ENCODE peak calls at places on chromosome 2, in five cellular contexts. One of them, this sample, is unnamed.

GRCh38 chr2:118032169-118033013 is 18.5 kb upstream of the CCDC93 start:
- DNase-seq in HCT116: no peak
- DNase-seq in activated CD4-positive, alpha-beta T cell treated with anti-CD3 and anti-CD28 coated beads, Interleukin-2, amount 10 ng/mL, durations not matched to agents 7 days and 5 days: peak
- DNase-seq in dermis microvascular lymphatic vessel endothelial cell: peak
- DNase-seq in fibroblast of pulmonary artery: peak
- DNase-seq in this sample: peak

GRCh38 chr2:758073-758820 is 81.0 kb upstream of the TMEM18 start:
- DNase-seq in fibroblast of pulmonary artery: no peak
- DNase-seq in dermis microvascular lymphatic vessel endothelial cell: no peak
- DNase-seq in HCT116: no peak
- DNase-seq in activated CD4-positive, alpha-beta T cell treated with anti-CD3 and anti-CD28 coated beads, Interleukin-2, amount 10 ng/mL, durations not matched to agents 7 days and 5 days: no peak
- DNase-seq in this sample: no peak

GRCh38 chr2:20594048-20594750 is 56.7 kb downstream of the HS1BP3 start:
- DNase-seq in dermis microvascular lymphatic vessel endothelial cell: no peak
- DNase-seq in activated CD4-positive, alpha-beta T cell treated with anti-CD3 and anti-CD28 coated beads, Interleukin-2, amount 10 ng/mL, durations not matched to agents 7 days and 5 days: no peak
- DNase-seq in fibroblast of pulmonary artery: no peak
- DNase-seq in HCT116: no peak
- DNase-seq in this sample: no peak

GRCh38 chr2:239854596-239854995 is 170.5 kb downstream of the NDUFA10 start:
- DNase-seq in fibroblast of pulmonary artery: no peak
- DNase-seq in activated CD4-positive, alpha-beta T cell treated with anti-CD3 and anti-CD28 coated beads, Interleukin-2, amount 10 ng/mL, durations not matched to agents 7 days and 5 days: no peak
- DNase-seq in dermis microvascular lymphatic vessel endothelial cell: no peak
- DNase-seq in HCT116: no peak
- DNase-seq in this sample: peak

GRCh38 chr2:111697560-111697959 is 186.4 kb downstream of the ANAPC1 start:
- DNase-seq in activated CD4-positive, alpha-beta T cell treated with anti-CD3 and anti-CD28 coated beads, Interleukin-2, amount 10 ng/mL, durations not matched to agents 7 days and 5 days: no peak
- DNase-seq in HCT116: no peak
- DNase-seq in dermis microvascular lymphatic vessel endothelial cell: no peak
- DNase-seq in fibroblast of pulmonary artery: no peak
- DNase-seq in this sample: no peak

GRCh38 chr2:217935245-217935879 is 67.4 kb downstream of the TNS1 start:
- DNase-seq in dermis microvascular lymphatic vessel endothelial cell: no peak
- DNase-seq in HCT116: no peak
- DNase-seq in fibroblast of pulmonary artery: peak
- DNase-seq in activated CD4-positive, alpha-beta T cell treated with anti-CD3 and anti-CD28 coated beads, Interleukin-2, amount 10 ng/mL, durations not matched to agents 7 days and 5 days: no peak
- DNase-seq in this sample: no peak

GRCh38 chr2:134175834-134176233 is 78.0 kb upstream of the MGAT5 start:
- DNase-seq in fibroblast of pulmonary artery: no peak
- DNase-seq in dermis microvascular lymphatic vessel endothelial cell: peak
- DNase-seq in activated CD4-positive, alpha-beta T cell treated with anti-CD3 and anti-CD28 coated beads, Interleukin-2, amount 10 ng/mL, durations not matched to agents 7 days and 5 days: no peak
- DNase-seq in HCT116: no peak
- DNase-seq in this sample: no peak

GRCh38 chr2:9549420-9549819 is 6.2 kb downstream of the ADAM17 start:
- DNase-seq in HCT116: no peak
- DNase-seq in activated CD4-positive, alpha-beta T cell treated with anti-CD3 and anti-CD28 coated beads, Interleukin-2, amount 10 ng/mL, durations not matched to agents 7 days and 5 days: no peak
- DNase-seq in dermis microvascular lymphatic vessel endothelial cell: no peak
- DNase-seq in fibroblast of pulmonary artery: no peak
- DNase-seq in this sample: no peak

GRCh38 chr2:11899896-11900295 is 153.5 kb downstream of the LPIN1 start:
- DNase-seq in dermis microvascular lymphatic vessel endothelial cell: no peak
- DNase-seq in activated CD4-positive, alpha-beta T cell treated with anti-CD3 and anti-CD28 coated beads, Interleukin-2, amount 10 ng/mL, durations not matched to agents 7 days and 5 days: no peak
- DNase-seq in fibroblast of pulmonary artery: no peak
- DNase-seq in HCT116: no peak
- DNase-seq in this sample: no peak

GRCh38 chr2:181977661-181978350 is 7.8 kb upstream of the PPP1R1C start:
- DNase-seq in activated CD4-positive, alpha-beta T cell treated with anti-CD3 and anti-CD28 coated beads, Interleukin-2, amount 10 ng/mL, durations not matched to agents 7 days and 5 days: no peak
- DNase-seq in fibroblast of pulmonary artery: peak
- DNase-seq in HCT116: no peak
- DNase-seq in dermis microvascular lymphatic vessel endothelial cell: peak
- DNase-seq in this sample: no peak

GRCh38 chr2:178397002-178397605 is 53.9 kb downstream of the PRKRA start:
- DNase-seq in dermis microvascular lymphatic vessel endothelial cell: peak
- DNase-seq in HCT116: peak
- DNase-seq in activated CD4-positive, alpha-beta T cell treated with anti-CD3 and anti-CD28 coated beads, Interleukin-2, amount 10 ng/mL, durations not matched to agents 7 days and 5 days: peak
- DNase-seq in fibroblast of pulmonary artery: peak
- DNase-seq in this sample: no peak

GRCh38 chr2:25309402-25309801 is 32.3 kb downstream of the DNMT3A start:
- DNase-seq in fibroblast of pulmonary artery: peak
- DNase-seq in activated CD4-positive, alpha-beta T cell treated with anti-CD3 and anti-CD28 coated beads, Interleukin-2, amount 10 ng/mL, durations not matched to agents 7 days and 5 days: peak
- DNase-seq in HCT116: peak
- DNase-seq in dermis microvascular lymphatic vessel endothelial cell: peak
- DNase-seq in this sample: peak

GRCh38 chr2:214519258-214519818 is 108.5 kb downstream of the VWC2L start:
- DNase-seq in fibroblast of pulmonary artery: no peak
- DNase-seq in HCT116: no peak
- DNase-seq in dermis microvascular lymphatic vessel endothelial cell: no peak
- DNase-seq in activated CD4-positive, alpha-beta T cell treated with anti-CD3 and anti-CD28 coated beads, Interleukin-2, amount 10 ng/mL, durations not matched to agents 7 days and 5 days: no peak
- DNase-seq in this sample: no peak

GRCh38 chr2:42769583-42770287 is 5.8 kb upstream of the OXER1 start:
- DNase-seq in activated CD4-positive, alpha-beta T cell treated with anti-CD3 and anti-CD28 coated beads, Interleukin-2, amount 10 ng/mL, durations not matched to agents 7 days and 5 days: no peak
- DNase-seq in fibroblast of pulmonary artery: no peak
- DNase-seq in dermis microvascular lymphatic vessel endothelial cell: no peak
- DNase-seq in HCT116: no peak
- DNase-seq in this sample: no peak

GRCh38 chr2:61575447-61575859 is 37.3 kb upstream of the XPO1 start:
- DNase-seq in dermis microvascular lymphatic vessel endothelial cell: no peak
- DNase-seq in activated CD4-positive, alpha-beta T cell treated with anti-CD3 and anti-CD28 coated beads, Interleukin-2, amount 10 ng/mL, durations not matched to agents 7 days and 5 days: no peak
- DNase-seq in fibroblast of pulmonary artery: no peak
- DNase-seq in HCT116: no peak
- DNase-seq in this sample: no peak

GRCh38 chr2:162839419-162839818 is 852 bp upstream of the KCNH7 start:
- DNase-seq in dermis microvascular lymphatic vessel endothelial cell: no peak
- DNase-seq in HCT116: no peak
- DNase-seq in activated CD4-positive, alpha-beta T cell treated with anti-CD3 and anti-CD28 coated beads, Interleukin-2, amount 10 ng/mL, durations not matched to agents 7 days and 5 days: no peak
- DNase-seq in fibroblast of pulmonary artery: no peak
- DNase-seq in this sample: no peak

GRCh38 chr2:13413989-13414388 is 697.3 kb downstream of the TRIB2 start:
- DNase-seq in dermis microvascular lymphatic vessel endothelial cell: no peak
- DNase-seq in activated CD4-positive, alpha-beta T cell treated with anti-CD3 and anti-CD28 coated beads, Interleukin-2, amount 10 ng/mL, durations not matched to agents 7 days and 5 days: no peak
- DNase-seq in HCT116: no peak
- DNase-seq in fibroblast of pulmonary artery: no peak
- DNase-seq in this sample: no peak

GRCh38 chr2:211216221-211216620 is 659.8 kb downstream of the CPS1 start:
- DNase-seq in HCT116: no peak
- DNase-seq in fibroblast of pulmonary artery: peak
- DNase-seq in activated CD4-positive, alpha-beta T cell treated with anti-CD3 and anti-CD28 coated beads, Interleukin-2, amount 10 ng/mL, durations not matched to agents 7 days and 5 days: no peak
- DNase-seq in dermis microvascular lymphatic vessel endothelial cell: no peak
- DNase-seq in this sample: no peak

GRCh38 chr2:96485751-96486643 is 19.2 kb downstream of the NEURL3 start:
- DNase-seq in fibroblast of pulmonary artery: peak
- DNase-seq in HCT116: no peak
- DNase-seq in dermis microvascular lymphatic vessel endothelial cell: peak
- DNase-seq in activated CD4-positive, alpha-beta T cell treated with anti-CD3 and anti-CD28 coated beads, Interleukin-2, amount 10 ng/mL, durations not matched to agents 7 days and 5 days: peak
- DNase-seq in this sample: peak

GRCh38 chr2:84388133-84388532 is 70.9 kb downstream of the SUCLG1 start:
- DNase-seq in dermis microvascular lymphatic vessel endothelial cell: no peak
- DNase-seq in activated CD4-positive, alpha-beta T cell treated with anti-CD3 and anti-CD28 coated beads, Interleukin-2, amount 10 ng/mL, durations not matched to agents 7 days and 5 days: no peak
- DNase-seq in fibroblast of pulmonary artery: no peak
- DNase-seq in HCT116: no peak
- DNase-seq in this sample: no peak

GRCh38 chr2:45812039-45812500 is 160.6 kb downstream of the PRKCE start:
- DNase-seq in dermis microvascular lymphatic vessel endothelial cell: peak
- DNase-seq in fibroblast of pulmonary artery: peak
- DNase-seq in HCT116: no peak
- DNase-seq in activated CD4-positive, alpha-beta T cell treated with anti-CD3 and anti-CD28 coated beads, Interleukin-2, amount 10 ng/mL, durations not matched to agents 7 days and 5 days: no peak
- DNase-seq in this sample: no peak

GRCh38 chr2:112794131-112794733 is 9.9 kb upstream of the IL1A start:
- DNase-seq in activated CD4-positive, alpha-beta T cell treated with anti-CD3 and anti-CD28 coated beads, Interleukin-2, amount 10 ng/mL, durations not matched to agents 7 days and 5 days: peak
- DNase-seq in fibroblast of pulmonary artery: peak
- DNase-seq in dermis microvascular lymphatic vessel endothelial cell: peak
- DNase-seq in HCT116: peak
- DNase-seq in this sample: peak

GRCh38 chr2:95760839-95761525 is 169.2 kb downstream of the TRIM43 start:
- DNase-seq in dermis microvascular lymphatic vessel endothelial cell: no peak
- DNase-seq in HCT116: peak
- DNase-seq in fibroblast of pulmonary artery: peak
- DNase-seq in activated CD4-positive, alpha-beta T cell treated with anti-CD3 and anti-CD28 coated beads, Interleukin-2, amount 10 ng/mL, durations not matched to agents 7 days and 5 days: no peak
- DNase-seq in this sample: no peak

GRCh38 chr2:100741880-100742814 is 77.8 kb upstream of the NPAS2 start:
- DNase-seq in fibroblast of pulmonary artery: peak
- DNase-seq in dermis microvascular lymphatic vessel endothelial cell: no peak
- DNase-seq in HCT116: no peak
- DNase-seq in activated CD4-positive, alpha-beta T cell treated with anti-CD3 and anti-CD28 coated beads, Interleukin-2, amount 10 ng/mL, durations not matched to agents 7 days and 5 days: no peak
- DNase-seq in this sample: no peak

GRCh38 chr2:120914839-120915521 is 179.3 kb downstream of the GLI2 start:
- DNase-seq in HCT116: no peak
- DNase-seq in fibroblast of pulmonary artery: peak
- DNase-seq in activated CD4-positive, alpha-beta T cell treated with anti-CD3 and anti-CD28 coated beads, Interleukin-2, amount 10 ng/mL, durations not matched to agents 7 days and 5 days: no peak
- DNase-seq in dermis microvascular lymphatic vessel endothelial cell: peak
- DNase-seq in this sample: no peak

GRCh38 chr2:173124441-173124840 is 48.8 kb downstream of the MAP3K20 start:
- DNase-seq in dermis microvascular lymphatic vessel endothelial cell: peak
- DNase-seq in activated CD4-positive, alpha-beta T cell treated with anti-CD3 and anti-CD28 coated beads, Interleukin-2, amount 10 ng/mL, durations not matched to agents 7 days and 5 days: no peak
- DNase-seq in HCT116: no peak
- DNase-seq in fibroblast of pulmonary artery: peak
- DNase-seq in this sample: no peak

GRCh38 chr2:201414099-201415023 is 36.9 kb downstream of the TRAK2 start:
- DNase-seq in dermis microvascular lymphatic vessel endothelial cell: peak
- DNase-seq in fibroblast of pulmonary artery: peak
- DNase-seq in activated CD4-positive, alpha-beta T cell treated with anti-CD3 and anti-CD28 coated beads, Interleukin-2, amount 10 ng/mL, durations not matched to agents 7 days and 5 days: no peak
- DNase-seq in HCT116: no peak
- DNase-seq in this sample: no peak

GRCh38 chr2:240387669-240388358 is 47.6 kb upstream of the GPC1 start:
- DNase-seq in fibroblast of pulmonary artery: peak
- DNase-seq in HCT116: peak
- DNase-seq in dermis microvascular lymphatic vessel endothelial cell: peak
- DNase-seq in activated CD4-positive, alpha-beta T cell treated with anti-CD3 and anti-CD28 coated beads, Interleukin-2, amount 10 ng/mL, durations not matched to agents 7 days and 5 days: no peak
- DNase-seq in this sample: no peak

GRCh38 chr2:237696471-237696870 is 69.1 kb downstream of the LRRFIP1 start:
- DNase-seq in HCT116: no peak
- DNase-seq in fibroblast of pulmonary artery: no peak
- DNase-seq in activated CD4-positive, alpha-beta T cell treated with anti-CD3 and anti-CD28 coated beads, Interleukin-2, amount 10 ng/mL, durations not matched to agents 7 days and 5 days: peak
- DNase-seq in dermis microvascular lymphatic vessel endothelial cell: no peak
- DNase-seq in this sample: peak

GRCh38 chr2:17058772-17059402 is 393.3 kb upstream of the CYRIA start:
- DNase-seq in activated CD4-positive, alpha-beta T cell treated with anti-CD3 and anti-CD28 coated beads, Interleukin-2, amount 10 ng/mL, durations not matched to agents 7 days and 5 days: no peak
- DNase-seq in dermis microvascular lymphatic vessel endothelial cell: no peak
- DNase-seq in fibroblast of pulmonary artery: no peak
- DNase-seq in HCT116: no peak
- DNase-seq in this sample: no peak

GRCh38 chr2:30122362-30122761 is 24.4 kb upstream of the YPEL5 start:
- DNase-seq in HCT116: no peak
- DNase-seq in activated CD4-positive, alpha-beta T cell treated with anti-CD3 and anti-CD28 coated beads, Interleukin-2, amount 10 ng/mL, durations not matched to agents 7 days and 5 days: no peak
- DNase-seq in fibroblast of pulmonary artery: no peak
- DNase-seq in dermis microvascular lymphatic vessel endothelial cell: no peak
- DNase-seq in this sample: no peak

GRCh38 chr2:142756430-142756829 is 121.0 kb upstream of the KYNU start:
- DNase-seq in activated CD4-positive, alpha-beta T cell treated with anti-CD3 and anti-CD28 coated beads, Interleukin-2, amount 10 ng/mL, durations not matched to agents 7 days and 5 days: no peak
- DNase-seq in HCT116: no peak
- DNase-seq in fibroblast of pulmonary artery: peak
- DNase-seq in dermis microvascular lymphatic vessel endothelial cell: no peak
- DNase-seq in this sample: no peak

GRCh38 chr2:56014075-56014730 is 90.6 kb upstream of the EFEMP1 start:
- DNase-seq in activated CD4-positive, alpha-beta T cell treated with anti-CD3 and anti-CD28 coated beads, Interleukin-2, amount 10 ng/mL, durations not matched to agents 7 days and 5 days: no peak
- DNase-seq in HCT116: no peak
- DNase-seq in dermis microvascular lymphatic vessel endothelial cell: peak
- DNase-seq in fibroblast of pulmonary artery: peak
- DNase-seq in this sample: no peak

GRCh38 chr2:11437602-11438001 is 28.4 kb downstream of the E2F6 start:
- DNase-seq in fibroblast of pulmonary artery: no peak
- DNase-seq in activated CD4-positive, alpha-beta T cell treated with anti-CD3 and anti-CD28 coated beads, Interleukin-2, amount 10 ng/mL, durations not matched to agents 7 days and 5 days: no peak
- DNase-seq in dermis microvascular lymphatic vessel endothelial cell: no peak
- DNase-seq in HCT116: no peak
- DNase-seq in this sample: no peak

GRCh38 chr2:17827306-17827705 is 11.0 kb downstream of the MSGN1 start:
- DNase-seq in fibroblast of pulmonary artery: no peak
- DNase-seq in dermis microvascular lymphatic vessel endothelial cell: no peak
- DNase-seq in HCT116: no peak
- DNase-seq in activated CD4-positive, alpha-beta T cell treated with anti-CD3 and anti-CD28 coated beads, Interleukin-2, amount 10 ng/mL, durations not matched to agents 7 days and 5 days: no peak
- DNase-seq in this sample: no peak

GRCh38 chr2:119683074-119683716 is 4.2 kb downstream of the TMEM177 start:
- DNase-seq in HCT116: no peak
- DNase-seq in dermis microvascular lymphatic vessel endothelial cell: no peak
- DNase-seq in activated CD4-positive, alpha-beta T cell treated with anti-CD3 and anti-CD28 coated beads, Interleukin-2, amount 10 ng/mL, durations not matched to agents 7 days and 5 days: no peak
- DNase-seq in fibroblast of pulmonary artery: no peak
- DNase-seq in this sample: no peak

GRCh38 chr2:188573453-188573852 is 281.8 kb downstream of the GULP1 start:
- DNase-seq in activated CD4-positive, alpha-beta T cell treated with anti-CD3 and anti-CD28 coated beads, Interleukin-2, amount 10 ng/mL, durations not matched to agents 7 days and 5 days: no peak
- DNase-seq in fibroblast of pulmonary artery: no peak
- DNase-seq in dermis microvascular lymphatic vessel endothelial cell: no peak
- DNase-seq in HCT116: no peak
- DNase-seq in this sample: no peak

This sample was measured in activated CD8-positive, alpha-beta T cell treated with anti-CD3 and anti-CD28 coated beads, Interleukin-2, amount 10 ng/mL, durations not matched to agents 7 days and 5 days.